ENCODE peak calls at places on chromosomes 16 and 17, in nine cellular contexts. U is Peyer's patch, T is GM23248, V is IMR-90, O is cardiac muscle cell, M is small intestine, W is mammary epithelial cell, Z is left ventricle myocardium inferior, H is right atrium auricular region. Q is an unnamed sample.
A peak's percentile ranks its signal among the peaks of the same experiment; 100 is the strongest.

GRCh38 chr17:349666-350065 is 2.9 kb downstream of the RPH3AL start:
- DNase-seq in U (no peak), T (no peak), V (no peak), O (no peak), M (peak; percentile 25), W (no peak), Z (no peak), H (no peak), Q (no peak)

GRCh38 chr17:18328643-18329204 is 13.6 kb downstream of the SMCR8 start:
- DNase-seq in U (no peak), T (no peak), V (no peak), O (no peak), M (no peak), W (no peak), Z (no peak), H (no peak), Q (peak; percentile 47)

GRCh38 chr17:48722924-48723554 is at the start of gene PRAC2:
- DNase-seq in U (no peak), T (no peak), V (no peak), O (no peak), M (no peak), W (no peak), Z (no peak), H (no peak), Q (peak; percentile 80)

GRCh38 chr17:17264430-17264829 is 16.6 kb downstream of the COPS3 start:
- DNase-seq in U (no peak), T (no peak), V (no peak), O (peak; percentile 59), M (no peak), W (no peak), Z (no peak), H (no peak), Q (peak; percentile 24)

GRCh38 chr17:1865252-1866037 is 35.6 kb downstream of the RPA1 start:
- DNase-seq in U (no peak), T (peak; percentile 50), V (peak; percentile 12), O (peak; percentile 36), M (peak; percentile 71), W (peak; percentile 35), Z (no peak), H (no peak), Q (peak; percentile 78)

GRCh38 chr16:58022601-58023371 is 2.8 kb upstream of the MMP15 start:
- DNase-seq in U (peak; percentile 65), T (peak; percentile 88), V (peak; percentile 68), O (no peak), M (peak; percentile 37), W (peak; percentile 30), Z (peak; percentile 81), H (no peak), Q (peak; percentile 70)

GRCh38 chr17:62704381-62704971 is 77.0 kb downstream of the MRC2 start:
- DNase-seq in U (no peak), T (peak; percentile 53), V (peak; percentile 35), O (peak; percentile 44), M (no peak), W (peak; percentile 92), Z (no peak), H (peak; percentile 74), Q (peak; percentile 68)

GRCh38 chr17:16442141-16442540 is 26.8 kb downstream of the TRPV2 start:
- DNase-seq in U (no peak), T (no peak), V (no peak), O (no peak), M (no peak), W (no peak), Z (no peak), H (no peak), Q (no peak)

GRCh38 chr17:73462830-73463229 is 151.0 kb upstream of the CDC42EP4 start:
- DNase-seq in U (no peak), T (no peak), V (no peak), O (peak; percentile 62), M (no peak), W (no peak), Z (no peak), H (no peak), Q (peak; percentile 22)

GRCh38 chr17:59357929-59358328 is 26.5 kb downstream of the YPEL2 start:
- DNase-seq in U (no peak), T (peak; percentile 95), V (peak; percentile 73), O (no peak), M (no peak), W (peak; percentile 85), Z (no peak), H (no peak), Q (no peak)

GRCh38 chr16:7853197-7853596 is 520.6 kb downstream of the RBFOX1 start:
- DNase-seq in U (no peak), T (no peak), V (no peak), O (no peak), M (no peak), W (no peak), Z (no peak), H (no peak), Q (no peak)

DNA sequence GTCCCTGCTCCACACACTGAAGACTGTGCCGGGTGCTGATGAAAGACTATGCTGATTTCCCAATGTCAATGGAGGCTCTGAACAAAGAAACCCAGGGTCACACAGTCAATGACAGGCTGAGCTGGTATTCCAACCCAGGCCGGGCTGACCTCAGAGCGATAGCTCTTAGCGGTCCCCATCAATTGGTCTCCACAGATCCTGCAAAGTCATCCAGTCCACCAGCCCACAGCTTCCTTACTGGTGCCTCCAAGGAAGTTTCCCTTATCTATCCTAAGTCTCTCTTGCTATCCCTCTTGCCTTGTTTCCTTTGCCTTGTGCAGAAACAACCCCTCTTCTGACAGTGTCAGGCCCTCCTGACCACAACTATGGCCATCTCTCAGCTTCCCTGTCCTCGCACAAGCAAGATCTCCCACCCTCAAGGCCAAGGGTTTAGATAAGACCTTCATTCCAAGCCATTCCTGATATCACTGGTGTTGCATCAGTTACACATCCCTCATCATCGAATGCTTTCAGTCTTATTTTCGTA is 52.7 kb upstream of the KSR1 start:
- DNase-seq in U (no peak), T (no peak), V (no peak), O (no peak), M (no peak), W (no peak), Z (no peak), H (no peak), Q (no peak)
- H3K27me3 ChIP-seq in U (no peaks in the 10 kb centered on the region), T (no peaks in the 10 kb centered on the region), V (no peaks in the 10 kb centered on the region), O (no peaks in the 10 kb centered on the region), M (no peaks in the 10 kb centered on the region), W (no peaks in the 10 kb centered on the region), Z (no peaks in the 10 kb centered on the region), H (no peaks in the 10 kb centered on the region), Q (no peaks in the 10 kb centered on the region)

DNA sequence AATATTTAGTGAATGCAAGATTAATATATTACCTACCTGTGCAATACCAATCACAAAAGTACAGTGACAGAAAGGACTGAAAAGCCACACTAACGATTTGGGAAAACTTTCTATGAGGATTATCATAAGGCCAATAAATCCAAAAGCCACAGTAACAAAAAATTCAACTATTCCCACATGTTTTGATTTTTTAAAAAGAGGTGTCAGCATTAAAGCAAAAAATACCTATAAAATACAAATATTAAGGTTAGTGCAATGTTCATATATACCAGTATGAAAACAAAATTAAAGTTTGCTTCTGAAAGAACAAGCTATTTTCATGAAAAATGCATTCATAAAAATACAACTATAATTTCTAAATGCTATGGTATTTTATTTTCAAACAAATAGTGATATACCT is 24.3 kb downstream of the ABCA5 start:
- DNase-seq in U (no peak), T (no peak), V (no peak), O (no peak), M (no peak), W (no peak), Z (no peak), H (no peak), Q (no peak)
- H3K4me3 ChIP-seq in U (no peak overlapping the region), T (no peak overlapping the region), V (no peak overlapping the region), O (no peak overlapping the region), M (no peak overlapping the region), W (no peak overlapping the region), Z (no peak overlapping the region), H (no peak overlapping the region), Q (no peak overlapping the region)

GRCh38 chr17:40150215-40150614 is 9.9 kb downstream of the CASC3 start:
- DNase-seq in U (no peak), T (no peak), V (no peak), O (no peak), M (no peak), W (no peak), Z (no peak), H (no peak), Q (no peak)

GRCh38 chr17:40153603-40154238 is 13.4 kb downstream of the CASC3 start:
- DNase-seq in U (no peak), T (no peak), V (no peak), O (no peak), M (no peak), W (no peak), Z (no peak), H (no peak), Q (no peak)

GRCh38 chr17:40148527-40148926 is 8.2 kb downstream of the CASC3 start:
- DNase-seq in U (no peak), T (no peak), V (no peak), O (no peak), M (no peak), W (no peak), Z (no peak), H (no peak), Q (no peak)

GRCh38 chr17:40151414-40151955 is 11.1 kb downstream of the CASC3 start:
- DNase-seq in U (no peak), T (no peak), V (no peak), O (no peak), M (no peak), W (no peak), Z (no peak), H (no peak), Q (no peak)
- H3K36me3 ChIP-seq in U (no peaks in the 10 kb centered on the region), T (peaks cover 38% of the 10 kb centered on the region), V (peaks cover 46% of the 10 kb centered on the region), O (peaks cover 41% of the 10 kb centered on the region), M (peaks cover 5% of the 10 kb centered on the region), W (peaks cover 21% of the 10 kb centered on the region), Z (peaks cover 89% of the 10 kb centered on the region), H (peaks cover 59% of the 10 kb centered on the region), Q (peaks cover 9% of the 10 kb centered on the region)

GRCh38 chr16:69701452-69701851 is 24.9 kb downstream of the NQO1 start:
- DNase-seq in U (no peak), T (no peak), V (no peak), O (no peak), M (no peak), W (no peak), Z (no peak), H (no peak), Q (no peak)

GRCh38 chr16:69693916-69694315 is 32.4 kb downstream of the NQO1 start:
- DNase-seq in U (no peak), T (no peak), V (no peak), O (no peak), M (no peak), W (no peak), Z (no peak), H (no peak), Q (no peak)

GRCh38 chr16:69701866-69702265 is 24.5 kb downstream of the NQO1 start:
- DNase-seq in U (no peak), T (no peak), V (no peak), O (no peak), M (no peak), W (no peak), Z (no peak), H (no peak), Q (no peak)

GRCh38 chr16:69699915-69700314 is 26.4 kb downstream of the NQO1 start:
- DNase-seq in U (no peak), T (no peak), V (no peak), O (no peak), M (no peak), W (no peak), Z (no peak), H (no peak), Q (no peak)

DNA sequence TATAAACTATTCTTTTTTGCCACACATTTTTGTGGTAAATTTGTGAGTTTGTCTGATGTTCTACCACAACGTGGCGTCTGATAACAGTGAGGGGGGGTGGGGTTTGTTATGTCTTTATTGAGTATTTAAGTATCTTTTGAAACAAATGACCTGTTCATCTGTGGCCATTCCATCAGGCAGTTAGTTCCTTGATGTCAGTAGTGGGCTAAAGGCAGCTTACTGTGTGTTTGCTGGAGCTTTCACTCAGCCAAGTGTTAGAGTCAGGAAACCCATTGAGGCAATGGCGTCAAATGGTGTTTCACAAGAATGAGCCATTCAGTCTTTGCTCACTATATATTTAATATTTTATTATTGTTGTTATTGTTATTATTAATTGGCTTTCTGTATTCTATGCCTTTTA is 28.0 kb downstream of the NQO1 start:
- DNase-seq in U (no peak), T (no peak), V (no peak), O (no peak), M (no peak), W (no peak), Z (no peak), H (no peak), Q (no peak)
- H3K27me3 ChIP-seq in U (no peaks in the 10 kb centered on the region), T (no peaks in the 10 kb centered on the region), V (no peaks in the 10 kb centered on the region), O (no peaks in the 10 kb centered on the region), M (no peaks in the 10 kb centered on the region), W (no peaks in the 10 kb centered on the region), Z (no peaks in the 10 kb centered on the region), H (no peaks in the 10 kb centered on the region), Q (no peaks in the 10 kb centered on the region)

Q was measured in H7.